ENCODE peak calls at places on chromosomes 6 and 20, in five cellular contexts. D is activated T-cell treated with anti-CD3 and anti-CD28 coated beads for 1 hour; C is M059J; U is effector memory CD4-positive, alpha-beta T cell; Q is ACHN. I is an unnamed sample.
A peak's percentile ranks its signal among the peaks of the same experiment; 100 is the strongest.

GRCh38 chr6:82970853-82971252 is 94.8 kb downstream of the UBE3D start:
- DNase-seq in D (no peak), C (no peak), U (no peak), Q (no peak), I (no peak)

GRCh38 chr6:76552268-76552667 is 479.8 kb upstream of the IMPG1 start:
- DNase-seq in D (no peak), C (no peak), U (no peak), Q (no peak), I (no peak)

GRCh38 chr20:44770480-44771171 is 25.0 kb downstream of the KCNK15 start:
- DNase-seq in D (no peak), C (no peak), U (no peak), Q (no peak), I (no peak)

GRCh38 chr6:11140061-11140460 is 28.5 kb upstream of the ERVFRD-1 start:
- DNase-seq in D (no peak), C (no peak), U (no peak), Q (no peak), I (no peak)

GRCh38 chr6:141421378-141421777 is 711.3 kb upstream of the GJE1 start:
- DNase-seq in D (no peak), C (peak; percentile 94), U (no peak), Q (peak; percentile 53), I (peak; percentile 71)

GRCh38 chr6:81476881-81477280 is 275.6 kb downstream of the TENT5A start:
- DNase-seq in D (no peak), C (peak; percentile 64), U (no peak), Q (no peak), I (no peak)

GRCh38 chr6:4394786-4395185 is 259.4 kb upstream of the ECI2 start:
- DNase-seq in D (no peak), C (no peak), U (no peak), Q (no peak), I (no peak)

GRCh38 chr20:17610566-17611289 is 40.9 kb downstream of the DSTN start:
- DNase-seq in D (peak; percentile 45), C (peak; percentile 34), U (peak; percentile 53), Q (no peak), I (no peak)

GRCh38 chr6:25175216-25175615 is 104.0 kb upstream of the CARMIL1 start:
- DNase-seq in D (no peak), C (peak; percentile 94), U (no peak), Q (no peak), I (no peak)

GRCh38 chr6:41200901-41201783 is at the start of gene TREML2:
- DNase-seq in D (peak; percentile 6), C (no peak), U (no peak), Q (no peak), I (no peak)

I was measured in SK-MEL-5.